ENCODE peak calls at places on chromosomes 1 and 21, in six cellular contexts. U, N, H, M, A and R are unnamed samples.

GRCh38 chr1:117930484-117930883 is 945 bp downstream of the WDR3 start:
- DNase-seq in U (no peak), A (peak), N (no peak), H (no peak), M (no peak), R (no peak)

GRCh38 chr1:202248861-202249260 is 55.3 kb downstream of the LGR6 start:
- DNase-seq in M (no peak), H (no peak), U (no peak), N (no peak), A (no peak), R (no peak)

GRCh38 chr1:99004270-99005141 is at the start of gene PLPPR5:
- DNase-seq in U (no peak), N (peak), M (no peak), A (peak), H (no peak), R (peak)

GRCh38 chr1:39196244-39197215 is 8.0 kb upstream of the MACF1 start:
- DNase-seq in N (peak), U (no peak), M (no peak), A (peak), H (no peak), R (no peak)

GRCh38 chr1:116854294-116854693 is 55.4 kb upstream of the PTGFRN start:
- DNase-seq in M (no peak), H (no peak), N (peak), A (no peak), U (no peak), R (no peak)

GRCh38 chr1:92623187-92623778 is 136.6 kb upstream of the GFI1 start:
- DNase-seq in A (peak), H (no peak), M (peak), N (peak), U (no peak), R (no peak)

GRCh38 chr1:89489037-89489729 is 35.4 kb upstream of the LRRC8B start:
- DNase-seq in A (no peak), H (no peak), U (no peak), M (no peak), N (peak), R (no peak)

GRCh38 chr1:92118826-92119225 is 38.7 kb downstream of the BTBD8 start:
- DNase-seq in A (no peak), U (no peak), H (no peak), N (peak), M (no peak), R (no peak)

GRCh38 chr1:243708210-243708609 is 141.8 kb downstream of the AKT3 start:
- DNase-seq in U (no peak), M (no peak), A (no peak), N (no peak), H (no peak), R (no peak)

GRCh38 chr1:94254073-94254810 is 16.9 kb upstream of the ARHGAP29 start:
- DNase-seq in A (no peak), U (no peak), M (no peak), N (peak), H (no peak), R (no peak)

GRCh38 chr1:101756411-101756810 is 240.3 kb downstream of the OLFM3 start:
- DNase-seq in U (no peak), H (no peak), A (no peak), N (no peak), M (no peak), R (no peak)

GRCh38 chr1:32539584-32540571 is 651 bp downstream of the ZBTB8A start:
- DNase-seq in M (no peak), H (no peak), U (peak), A (peak), N (peak), R (peak)

GRCh38 chr21:18253809-18254208 is 9.2 kb downstream of the CHODL start:
- DNase-seq in M (no peak), A (no peak), N (no peak), H (no peak), U (no peak), R (no peak)

GRCh38 chr1:196423612-196424011 is 184.6 kb downstream of the KCNT2 start:
- DNase-seq in A (no peak), U (no peak), N (no peak), H (no peak), M (no peak), R (no peak)

GRCh38 chr1:203028784-203029553 is 2.7 kb downstream of the PPFIA4 start:
- DNase-seq in U (peak), H (no peak), A (peak), M (no peak), N (no peak), R (no peak)

GRCh38 chr1:104765115-104765514 is 1015.4 kb downstream of the AMY1C start:
- DNase-seq in A (no peak), N (no peak), M (no peak), U (no peak), H (no peak), R (no peak)

GRCh38 chr1:229283183-229283611 is 12.3 kb downstream of the RAB4A start:
- DNase-seq in U (no peak), H (no peak), A (no peak), M (no peak), N (no peak), R (no peak)

GRCh38 chr1:222521299-222522104 is 26.4 kb downstream of the HHIPL2 start:
- DNase-seq in U (no peak), H (no peak), A (no peak), M (peak), N (peak), R (no peak)

GRCh38 chr1:47104816-47105215 is 32.4 kb upstream of the CYP4A22 start:
- DNase-seq in M (no peak), H (no peak), U (no peak), A (no peak), N (no peak), R (no peak)

GRCh38 chr1:225544283-225544682 is 108.6 kb downstream of the ENAH start:
- DNase-seq in U (no peak), N (no peak), A (no peak), H (no peak), M (no peak), R (no peak)

GRCh38 chr1:161733526-161733925 is 12.2 kb downstream of the FCRLB start:
- DNase-seq in U (no peak), H (peak), M (no peak), A (no peak), N (peak), R (no peak)

GRCh38 chr1:24267003-24267402 is 52.2 kb upstream of the GRHL3 start:
- DNase-seq in A (no peak), H (no peak), M (no peak), U (no peak), N (no peak), R (no peak)

GRCh38 chr1:15734296-15734695 is 1.8 kb upstream of the SLC25A34 start:
- DNase-seq in M (no peak), U (no peak), A (no peak), N (no peak), H (no peak), R (no peak)

GRCh38 chr21:28635541-28635940 is 357.1 kb downstream of the LTN1 start:
- DNase-seq in U (no peak), H (no peak), N (no peak), M (no peak), A (no peak), R (no peak)

GRCh38 chr21:45898028-45898350 is 83.6 kb upstream of the COL6A1 start:
- DNase-seq in N (no peak), U (no peak), M (no peak), H (no peak), A (no peak), R (no peak)

GRCh38 chr1:194155962-194156361 is 969.5 kb upstream of the B3GALT2 start:
- DNase-seq in U (no peak), M (no peak), N (no peak), H (no peak), A (no peak), R (no peak)

DNA sequence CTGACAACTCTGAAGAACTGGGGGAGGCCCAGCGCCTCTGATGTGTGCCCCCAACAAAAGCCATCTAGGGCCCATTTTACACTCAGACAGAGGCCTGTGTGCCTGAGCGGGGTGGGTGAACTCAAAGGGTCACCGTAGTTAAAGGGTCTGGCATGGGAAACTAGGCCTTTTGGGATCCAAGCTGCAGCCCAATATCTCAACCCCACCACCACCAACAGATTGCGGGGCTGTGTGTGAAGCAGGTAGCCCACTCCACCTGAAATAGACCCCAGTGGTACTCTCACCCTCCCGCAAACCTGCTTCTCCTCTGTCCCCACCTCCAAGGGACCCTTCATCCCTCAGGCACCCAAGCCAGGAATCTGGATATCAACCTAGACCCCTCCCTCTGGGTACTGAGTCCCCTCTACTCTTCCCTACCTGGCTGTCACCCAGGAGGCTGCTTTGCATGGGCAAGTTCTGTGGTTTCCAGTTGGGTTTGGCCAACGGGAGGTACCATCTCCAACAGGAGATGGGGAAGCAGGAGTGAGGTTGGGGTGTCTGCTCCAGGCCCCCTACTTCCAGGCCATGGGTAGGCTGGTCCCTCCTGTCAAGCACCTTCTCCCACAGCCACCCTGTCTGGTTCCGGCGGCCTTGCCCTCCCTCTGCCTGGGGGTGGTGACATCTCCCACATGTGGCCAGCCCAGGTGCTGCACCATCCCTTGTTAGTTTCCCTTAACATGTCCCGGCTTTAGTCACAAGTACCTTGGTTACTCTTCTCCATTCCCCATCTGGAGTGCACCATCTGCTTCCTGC is 35.2 kb upstream of the LRP8 start:
- DNase-seq in N (no peak), M (no peak), H (no peak), U (peak), A (no peak), R (no peak)
- TF ChIP-seq CTCF in N (no peak), M (no peak), H (no peak), U (no peak), A (no peak), R (no peak)

GRCh38 chr21:34667761-34668160 is 1.0 kb upstream of the CLIC6 start:
- DNase-seq in M (no peak), H (no peak), A (no peak), U (no peak), N (no peak), R (no peak)

GRCh38 chr21:34670962-34671348 is 2.2 kb downstream of the CLIC6 start:
- DNase-seq in A (no peak), N (no peak), U (no peak), M (no peak), H (no peak), R (no peak)

GRCh38 chr21:34669149-34669879 is 520 bp downstream of the CLIC6 start:
- DNase-seq in U (no peak), M (no peak), N (no peak), H (no peak), A (peak), R (no peak)

GRCh38 chr21:34670220-34670961 is 1.6 kb downstream of the CLIC6 start:
- DNase-seq in U (no peak), A (peak), M (no peak), N (peak), H (no peak), R (no peak)

DNA sequence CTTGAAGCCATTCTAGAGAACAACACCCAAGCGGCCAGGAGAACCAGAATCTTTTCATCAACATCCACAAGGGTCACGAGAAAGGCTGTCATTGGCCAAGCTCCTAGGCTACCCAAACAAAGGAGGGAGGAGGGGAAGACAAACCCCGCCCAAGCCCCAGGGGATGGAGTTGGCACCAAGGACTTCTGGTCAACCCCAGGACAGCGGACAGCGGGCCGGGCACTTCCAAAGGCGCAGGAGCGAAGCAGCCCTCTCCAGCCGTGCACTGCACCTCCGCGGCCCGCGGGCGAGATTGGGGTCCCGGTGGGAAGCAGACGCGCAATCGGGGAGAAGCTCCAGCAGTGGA is at the start of gene CLIC6:
- DNase-seq in U (peak), H (no peak), M (no peak), A (no peak), N (no peak), R (no peak)
- H3K4me3 ChIP-seq in U (peak), H (peak), M (peak), A (peak), N (no peak), R (no peak)

GRCh38 chr1:179591592-179592580 is at the start of gene TDRD5:
- DNase-seq in U (no peak), M (no peak), H (no peak), A (peak), N (no peak), R (peak)
- TF ChIP-seq CTCF in U (no peak), M (no peak), H (no peak), A (no peak), N (no peak), R (no peak)

DNA sequence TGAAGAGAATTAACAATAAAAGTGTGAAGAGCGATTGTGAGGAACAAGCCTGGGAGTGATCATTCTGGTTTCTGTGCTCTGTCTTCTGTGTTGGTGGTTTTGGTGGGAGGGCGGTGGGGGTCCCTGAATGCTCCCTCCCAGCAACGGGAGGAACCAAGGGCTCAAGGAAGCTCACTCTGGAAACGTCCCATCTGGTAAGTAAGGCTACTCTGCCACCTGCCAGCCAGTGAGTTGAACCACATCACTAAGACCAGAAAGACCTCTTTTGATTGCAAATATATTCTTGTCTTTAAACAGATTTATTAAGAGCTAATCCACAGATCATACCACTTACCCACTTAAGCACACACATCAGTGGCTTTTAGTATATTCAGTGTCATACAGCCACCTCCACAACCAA is 125.0 kb downstream of the PRDM2 start:
- DNase-seq in A (peak), N (peak), U (peak), M (no peak), H (no peak), R (no peak)
- H3K4me3 ChIP-seq in A (no peak), N (no peak), U (no peak), M (no peak), H (no peak), R (no peak)